ENCODE peak calls at places on chromosome 13, in five cellular contexts. F is HepG2, R is K562, C is H1, I is GM23338. M is an unnamed sample.

GRCh38 chr13:22717036-22717435 is 463.7 kb upstream of the SGCG start:
- DNase-seq in F (no peak), R (no peak), C (no peak), I (no peak), M (no peak)

GRCh38 chr13:52850396-52851152 is 2.1 kb upstream of the PCDH8 start:
- DNase-seq in F (peak; percentile 25), R (no peak), C (peak; percentile 94), I (peak; percentile 96), M (peak; percentile 94)

GRCh38 chr13:110442946-110443632 is 118.4 kb downstream of the RAB20 start:
- DNase-seq in F (no peak), R (no peak), C (no peak), I (no peak), M (no peak)

GRCh38 chr13:75788494-75788991 is 152.4 kb downstream of the LMO7 start:
- DNase-seq in F (no peak), R (no peak), C (no peak), I (no peak), M (no peak)

GRCh38 chr13:47409778-47410177 is 512.9 kb upstream of the HTR2A start:
- DNase-seq in F (no peak), R (no peak), C (no peak), I (no peak), M (no peak)

GRCh38 chr13:101556676-101557121 is 104.2 kb downstream of the ITGBL1 start:
- DNase-seq in F (no peak), R (no peak), C (no peak), I (no peak), M (no peak)

GRCh38 chr13:32330438-32330837 is 15.1 kb downstream of the BRCA2 start:
- DNase-seq in F (no peak), R (no peak), C (no peak), I (no peak), M (no peak)

GRCh38 chr13:80048802-80049201 is 292.1 kb downstream of the SPRY2 start:
- DNase-seq in F (no peak), R (peak; percentile 13), C (no peak), I (peak; percentile 38), M (peak; percentile 21)

GRCh38 chr13:113005076-113005865 is 36.3 kb downstream of the MCF2L start:
- DNase-seq in F (no peak), R (no peak), C (no peak), I (no peak), M (no peak)

GRCh38 chr13:102907886-102908515 is 62.2 kb downstream of the ERCC5 start:
- DNase-seq in F (no peak), R (no peak), C (no peak), I (no peak), M (no peak)

GRCh38 chr13:44305845-44306244 is 67.8 kb upstream of the SERP2 start:
- DNase-seq in F (no peak), R (no peak), C (no peak), I (peak; percentile 19), M (no peak)

GRCh38 chr13:88196106-88196505 is 524.9 kb downstream of the SLITRK5 start:
- DNase-seq in F (no peak), R (no peak), C (no peak), I (no peak), M (no peak)

GRCh38 chr13:48009298-48009697 is 8.2 kb upstream of the SUCLA2 start:
- DNase-seq in F (peak; percentile 44), R (no peak), C (no peak), I (no peak), M (no peak)

GRCh38 chr13:76939215-76939614 is 9.1 kb upstream of the ACOD1 start:
- DNase-seq in F (no peak), R (no peak), C (no peak), I (no peak), M (no peak)

GRCh38 chr13:73284475-73284874 is 225.7 kb downstream of the KLF5 start:
- DNase-seq in F (no peak), R (no peak), C (no peak), I (no peak), M (no peak)

GRCh38 chr13:111202745-111203144 is 87.6 kb downstream of the ARHGEF7 start:
- DNase-seq in F (no peak), R (peak; percentile 45), C (no peak), I (peak; percentile 59), M (no peak)

GRCh38 chr13:99289674-99290337 is 17.4 kb downstream of the GPR183 start:
- DNase-seq in F (no peak), R (no peak), C (no peak), I (no peak), M (no peak)

GRCh38 chr13:65965496-65965895 is 1264.6 kb downstream of the PCDH9 start:
- DNase-seq in F (no peak), R (no peak), C (no peak), I (no peak), M (no peak)

GRCh38 chr13:94122300-94122699 is 357.2 kb downstream of the DCT start:
- DNase-seq in F (no peak), R (no peak), C (no peak), I (no peak), M (no peak)

GRCh38 chr13:28792992-28793391 is 27.1 kb upstream of the MTUS2 start:
- DNase-seq in F (no peak), R (no peak), C (no peak), I (no peak), M (no peak)

GRCh38 chr13:112793545-112794445 is 104.0 kb downstream of the ATP11A start:
- DNase-seq in F (no peak), R (no peak), C (no peak), I (no peak), M (peak; percentile 8)

GRCh38 chr13:30766957-30767603 is 31.7 kb downstream of the ALOX5AP start:
- DNase-seq in F (no peak), R (no peak), C (no peak), I (no peak), M (no peak)

GRCh38 chr13:102240110-102240509 is 161.7 kb downstream of the FGF14 start:
- DNase-seq in F (no peak), R (no peak), C (no peak), I (no peak), M (no peak)

GRCh38 chr13:105773887-105774538 is 761.4 kb downstream of the EFNB2 start:
- DNase-seq in F (peak; percentile 1), R (no peak), C (no peak), I (no peak), M (no peak)
- TF ChIP-seq CREB1 in F (no peak), R (no peak), C (no peak), I (no peak), M (no peak)

GRCh38 chr13:78589206-78589605 is 14.1 kb downstream of the POU4F1 start:
- DNase-seq in F (peak; percentile 39), R (peak; percentile 40), C (peak; percentile 89), I (peak; percentile 94), M (peak; percentile 85)
- TF ChIP-seq CREB1 in F (no peak), R (no peak), C (no peak), I (no peak), M (no peak)

DNA sequence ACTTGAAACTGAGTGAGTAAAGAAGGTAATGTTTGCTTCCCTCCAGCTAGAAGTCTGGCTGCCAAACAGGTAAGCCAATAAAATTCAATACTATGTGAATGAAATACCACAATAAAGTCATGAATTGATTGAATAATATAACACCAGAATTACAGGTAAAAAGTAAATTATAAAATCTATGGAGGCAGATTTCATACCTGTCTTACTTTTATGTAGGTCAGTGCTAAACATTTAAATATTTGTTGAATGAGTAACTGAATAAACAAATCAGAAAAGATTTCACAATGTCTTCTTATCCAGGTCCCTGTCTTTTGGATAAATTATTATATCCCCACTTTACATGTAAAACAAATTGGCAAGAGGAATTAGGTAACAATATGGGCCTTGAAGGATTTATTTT is 62.7 kb downstream of the MICU2 start:
- DNase-seq in F (peak; percentile 39), R (no peak), C (no peak), I (no peak), M (no peak)
- TF ChIP-seq CREB1 in F (no peak), R (no peak), C (no peak), I (no peak), M (no peak)

DNA sequence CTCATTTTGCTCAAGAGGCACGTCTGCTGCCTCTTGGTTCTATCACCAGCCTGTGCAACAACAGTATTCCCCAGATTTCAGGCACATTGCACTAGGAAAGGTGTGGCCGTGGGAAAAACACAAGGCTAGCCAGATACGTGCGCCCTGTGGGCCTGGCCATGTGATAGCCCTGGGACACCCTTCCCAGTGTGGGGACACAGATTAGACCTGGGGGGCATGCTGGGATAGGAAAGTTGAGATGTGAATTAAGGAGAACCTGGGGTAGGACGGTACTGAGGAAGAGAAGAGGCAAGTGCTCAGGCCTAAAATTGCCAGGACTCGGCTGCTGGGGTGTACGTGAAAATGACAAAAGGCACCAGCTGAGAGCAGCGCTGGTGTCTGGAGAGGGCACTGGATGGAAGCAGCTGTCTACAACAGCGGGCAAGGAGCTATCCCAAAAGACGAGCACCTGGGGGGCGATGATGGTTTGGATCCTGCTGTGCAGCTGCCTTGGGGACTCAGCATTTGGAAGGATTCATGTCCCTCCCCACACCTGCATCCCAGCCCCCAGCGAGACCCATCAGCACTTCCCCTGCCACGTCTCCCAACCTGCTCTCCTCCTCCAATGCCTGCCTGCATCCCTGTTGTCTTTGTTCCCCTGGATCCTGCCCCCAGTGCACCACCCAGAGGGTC is 54.3 kb downstream of the GGACT start:
- DNase-seq in F (no peak), R (no peak), C (peak; percentile 45), I (no peak), M (no peak)
- TF ChIP-seq CREB1 in F (no peak), R (no peak), C (no peak), I (no peak), M (no peak)

M was measured in WTC11.